ENCODE peak calls at places on chromosomes 7 and 10, in ten cellular contexts. F is T-helper 9 cell; P is caudate nucleus; H is amniotic stem cell; I is T-helper 1 cell; N is right lobe of liver; Q is activated CD8-positive, alpha-beta memory T cell treated with anti-CD3 and anti-CD28 coated beads, Interleukin-2, amount 50 U/mL, for 48 hours; V is MCF 10A; L is aorta; M is DMS153. W is an unnamed sample.

GRCh38 chr7:158829342-158830210 is at the start of gene ESYT2:
- DNase-seq in F (peak), P (peak), H (peak), I (peak), N (peak), Q (peak), V (peak), L (peak), M (peak), W (peak)

GRCh38 chr7:102150266-102150665 is 136.4 kb upstream of the SH2B2 start:
- DNase-seq in F (no peak), P (no peak), H (no peak), I (no peak), N (no peak), Q (no peak), V (no peak), L (no peak), M (no peak), W (no peak)

GRCh38 chr10:121216721-121217181 is 365.6 kb downstream of the WDR11 start:
- DNase-seq in F (no peak), P (peak), H (no peak), I (no peak), N (peak), Q (no peak), V (no peak), L (no peak), M (no peak), W (no peak)

GRCh38 chr7:42661312-42661711 is 250.6 kb downstream of the C7orf25 start:
- DNase-seq in F (no peak), P (no peak), H (peak), I (no peak), N (no peak), Q (no peak), V (peak), L (no peak), M (no peak), W (no peak)

GRCh38 chr10:75497997-75498797 is 66.8 kb downstream of the LRMDA start:
- DNase-seq in F (no peak), P (no peak), H (no peak), I (no peak), N (no peak), Q (no peak), V (peak), L (no peak), M (no peak), W (no peak)

GRCh38 chr10:3206516-3207157 is 34.1 kb upstream of the PITRM1 start:
- DNase-seq in F (no peak), P (no peak), H (no peak), I (no peak), N (no peak), Q (no peak), V (no peak), L (no peak), M (no peak), W (no peak)

GRCh38 chr10:17622061-17622460 is 4.9 kb upstream of the HACD1 start:
- DNase-seq in F (no peak), P (no peak), H (no peak), I (no peak), N (no peak), Q (no peak), V (peak), L (no peak), M (no peak), W (no peak)

GRCh38 chr7:137519964-137520363 is 176.4 kb upstream of the PTN start:
- DNase-seq in F (no peak), P (no peak), H (no peak), I (no peak), N (no peak), Q (no peak), V (no peak), L (no peak), M (no peak), W (no peak)

GRCh38 chr7:107856806-107857540 is 34.0 kb upstream of the DLD start:
- DNase-seq in F (peak), P (no peak), H (no peak), I (peak), N (no peak), Q (no peak), V (peak), L (no peak), M (no peak), W (peak)

GRCh38 chr7:150514748-150515222 is at the start of gene GIMAP7:
- DNase-seq in F (peak), P (no peak), H (no peak), I (peak), N (no peak), Q (peak), V (no peak), L (no peak), M (no peak), W (peak)

GRCh38 chr10:4450169-4450568 is 375.8 kb upstream of the AKR1E2 start:
- DNase-seq in F (no peak), P (no peak), H (no peak), I (no peak), N (no peak), Q (no peak), V (no peak), L (no peak), M (no peak), W (no peak)

GRCh38 chr10:4569132-4569531 is 256.9 kb upstream of the AKR1E2 start:
- DNase-seq in F (no peak), P (no peak), H (no peak), I (no peak), N (no peak), Q (no peak), V (no peak), L (no peak), M (no peak), W (no peak)

GRCh38 chr10:124632064-124632531 is 112.1 kb downstream of the FAM53B start:
- DNase-seq in F (no peak), P (no peak), H (no peak), I (peak), N (peak), Q (no peak), V (peak), L (peak), M (peak), W (peak)

GRCh38 chr7:118250860-118251494 is 26.5 kb downstream of the ANKRD7 start:
- DNase-seq in F (no peak), P (no peak), H (no peak), I (no peak), N (no peak), Q (no peak), V (no peak), L (no peak), M (no peak), W (no peak)

GRCh38 chr10:67110286-67110685 is 184.4 kb downstream of the LRRTM3 start:
- DNase-seq in F (no peak), P (no peak), H (no peak), I (no peak), N (no peak), Q (no peak), V (no peak), L (no peak), M (no peak), W (no peak)

GRCh38 chr10:103355906-103356599 is 5.1 kb upstream of the PCGF6 start:
- DNase-seq in F (no peak), P (no peak), H (no peak), I (no peak), N (no peak), Q (no peak), V (no peak), L (no peak), M (no peak), W (no peak)

GRCh38 chr7:47622946-47623640 is 41.2 kb upstream of the TNS3 start:
- DNase-seq in F (no peak), P (no peak), H (peak), I (no peak), N (no peak), Q (no peak), V (no peak), L (no peak), M (no peak), W (no peak)

GRCh38 chr7:4282434-4283223 is 399.5 kb upstream of the FOXK1 start:
- DNase-seq in F (no peak), P (no peak), H (no peak), I (no peak), N (peak), Q (no peak), V (peak), L (no peak), M (no peak), W (no peak)

GRCh38 chr10:114729103-114729659 is 71.1 kb upstream of the ABLIM1 start:
- DNase-seq in F (no peak), P (no peak), H (no peak), I (no peak), N (no peak), Q (no peak), V (no peak), L (no peak), M (no peak), W (no peak)

GRCh38 chr7:29239638-29240037 is 45.1 kb downstream of the CHN2 start:
- DNase-seq in F (no peak), P (no peak), H (no peak), I (peak), N (no peak), Q (no peak), V (peak), L (no peak), M (no peak), W (peak)

GRCh38 chr10:11335881-11336430 is 275.5 kb downstream of the USP6NL start:
- DNase-seq in F (no peak), P (no peak), H (no peak), I (no peak), N (no peak), Q (peak), V (no peak), L (no peak), M (no peak), W (no peak)

GRCh38 chr7:32273297-32273696 is 203.1 kb upstream of the PDE1C start:
- DNase-seq in F (no peak), P (no peak), H (no peak), I (no peak), N (no peak), Q (no peak), V (no peak), L (no peak), M (no peak), W (no peak)

GRCh38 chr7:79968249-79968648 is 166.4 kb upstream of the GNAI1 start:
- DNase-seq in F (no peak), P (no peak), H (no peak), I (no peak), N (no peak), Q (no peak), V (no peak), L (no peak), M (no peak), W (no peak)

GRCh38 chr7:101111261-101111660 is 15.6 kb upstream of the SERPINE1 start:
- DNase-seq in F (no peak), P (no peak), H (no peak), I (no peak), N (no peak), Q (no peak), V (no peak), L (no peak), M (no peak), W (no peak)

GRCh38 chr7:150399861-150400778 is 21.0 kb downstream of the ZNF775 start:
- DNase-seq in F (no peak), P (no peak), H (no peak), I (no peak), N (no peak), Q (no peak), V (peak), L (no peak), M (no peak), W (no peak)

GRCh38 chr10:44161196-44161595 is 223.7 kb downstream of the CXCL12 start:
- DNase-seq in F (no peak), P (no peak), H (no peak), I (no peak), N (no peak), Q (no peak), V (no peak), L (no peak), M (no peak), W (no peak)

GRCh38 chr7:148503900-148504487 is 86.6 kb upstream of the C7orf33 start:
- DNase-seq in F (no peak), P (no peak), H (no peak), I (peak), N (no peak), Q (no peak), V (peak), L (no peak), M (peak), W (no peak)

GRCh38 chr10:21260793-21261149 is 264.7 kb downstream of the SKIDA1 start:
- DNase-seq in F (no peak), P (peak), H (no peak), I (no peak), N (no peak), Q (no peak), V (no peak), L (no peak), M (no peak), W (no peak)

GRCh38 chr10:44968101-44968886 is 8.7 kb downstream of the RASSF4 start:
- DNase-seq in F (no peak), P (no peak), H (no peak), I (peak), N (peak), Q (no peak), V (peak), L (peak), M (no peak), W (peak)

GRCh38 chr7:72492446-72492845 is 80.3 kb upstream of the CALN1 start:
- DNase-seq in F (no peak), P (no peak), H (no peak), I (no peak), N (no peak), Q (no peak), V (no peak), L (no peak), M (no peak), W (no peak)

GRCh38 chr10:124791378-124792348 is at the start of gene EEF1AKMT2:
- DNase-seq in F (peak), P (peak), H (peak), I (peak), N (peak), Q (peak), V (peak), L (peak), M (peak), W (peak)